ENCODE peak calls at places on chromosome 20, in four cellular contexts. One of them, this sample, is unnamed.

GRCh38 chr20:46509523-46509922 is 3.8 kb downstream of the ZNF334 start:
- DNase-seq in left lung: no peak
- DNase-seq in GM13976: no peak
- DNase-seq in pancreas: no peak
- DNase-seq in this sample: no peak

GRCh38 chr20:19952392-19952791 is 64.8 kb upstream of the NAA20 start:
- DNase-seq in left lung: no peak
- DNase-seq in GM13976: no peak
- DNase-seq in pancreas: no peak
- DNase-seq in this sample: no peak

GRCh38 chr20:24662286-24662685 is 192.9 kb downstream of the SYNDIG1 start:
- DNase-seq in left lung: no peak
- DNase-seq in GM13976: no peak
- DNase-seq in pancreas: no peak
- DNase-seq in this sample: no peak

GRCh38 chr20:63893999-63894357 is 948 bp upstream of the DNAJC5 start:
- DNase-seq in left lung: no peak
- DNase-seq in GM13976: no peak
- DNase-seq in pancreas: no peak
- DNase-seq in this sample: no peak

GRCh38 chr20:62662422-62662821 is 20.1 kb downstream of the SLCO4A1 start:
- DNase-seq in left lung: no peak
- DNase-seq in GM13976: no peak
- DNase-seq in pancreas: no peak
- DNase-seq in this sample: no peak

GRCh38 chr20:50223321-50223995 is 32.8 kb downstream of the CEBPB start:
- DNase-seq in left lung: no peak
- DNase-seq in GM13976: no peak
- DNase-seq in pancreas: peak
- DNase-seq in this sample: no peak

GRCh38 chr20:20856306-20856705 is 143.9 kb upstream of the RALGAPA2 start:
- DNase-seq in left lung: no peak
- DNase-seq in GM13976: no peak
- DNase-seq in pancreas: no peak
- DNase-seq in this sample: no peak

GRCh38 chr20:61891916-61892649 is 173.6 kb downstream of the TAF4 start:
- DNase-seq in left lung: no peak
- DNase-seq in GM13976: no peak
- DNase-seq in pancreas: no peak
- DNase-seq in this sample: no peak

GRCh38 chr20:63234693-63235398 is 859 bp upstream of the BIRC7 start:
- DNase-seq in left lung: no peak
- DNase-seq in GM13976: peak
- DNase-seq in pancreas: peak
- DNase-seq in this sample: no peak

GRCh38 chr20:60266184-60266823 is 308.1 kb downstream of the CDH26 start:
- DNase-seq in left lung: no peak
- DNase-seq in GM13976: no peak
- DNase-seq in pancreas: no peak
- DNase-seq in this sample: no peak

GRCh38 chr20:48791014-48791413 is 36.8 kb downstream of the PREX1 start:
- DNase-seq in left lung: no peak
- DNase-seq in GM13976: no peak
- DNase-seq in pancreas: peak
- DNase-seq in this sample: no peak

GRCh38 chr20:61749406-61750075 is 316.1 kb downstream of the TAF4 start:
- DNase-seq in left lung: no peak
- DNase-seq in GM13976: no peak
- DNase-seq in pancreas: no peak
- DNase-seq in this sample: no peak

GRCh38 chr20:31684153-31685003 is 38.3 kb downstream of the BCL2L1 start:
- DNase-seq in left lung: no peak
- DNase-seq in GM13976: no peak
- DNase-seq in pancreas: no peak
- DNase-seq in this sample: no peak

GRCh38 chr20:55160022-55160421 is 684.6 kb downstream of the DOK5 start:
- DNase-seq in left lung: no peak
- DNase-seq in GM13976: no peak
- DNase-seq in pancreas: no peak
- DNase-seq in this sample: no peak

GRCh38 chr20:25418779-25419178 is 11.3 kb downstream of the GINS1 start:
- DNase-seq in left lung: no peak
- DNase-seq in GM13976: no peak
- DNase-seq in pancreas: no peak
- DNase-seq in this sample: no peak

GRCh38 chr20:31260326-31260932 is 3.0 kb downstream of the DEFB115 start:
- DNase-seq in left lung: no peak
- DNase-seq in GM13976: no peak
- DNase-seq in pancreas: no peak
- DNase-seq in this sample: no peak

GRCh38 chr20:43583982-43584432 is 6.7 kb upstream of the IFT52 start:
- DNase-seq in left lung: peak
- DNase-seq in GM13976: no peak
- DNase-seq in pancreas: peak
- DNase-seq in this sample: no peak

GRCh38 chr20:58137651-58138265 is 90.7 kb downstream of the ANKRD60 start:
- DNase-seq in left lung: no peak
- DNase-seq in GM13976: no peak
- DNase-seq in pancreas: no peak
- DNase-seq in this sample: no peak

GRCh38 chr20:41398408-41398807 is 31.8 kb upstream of the EMILIN3 start:
- DNase-seq in left lung: no peak
- DNase-seq in GM13976: no peak
- DNase-seq in pancreas: no peak
- DNase-seq in this sample: no peak

GRCh38 chr20:41141153-41141815 is 3.9 kb downstream of the PLCG1 start:
- DNase-seq in left lung: peak
- DNase-seq in GM13976: no peak
- DNase-seq in pancreas: no peak
- DNase-seq in this sample: no peak

GRCh38 chr20:47392015-47392720 is 35.7 kb upstream of the ZMYND8 start:
- DNase-seq in left lung: peak
- DNase-seq in GM13976: peak
- DNase-seq in pancreas: no peak
- DNase-seq in this sample: no peak

DNA sequence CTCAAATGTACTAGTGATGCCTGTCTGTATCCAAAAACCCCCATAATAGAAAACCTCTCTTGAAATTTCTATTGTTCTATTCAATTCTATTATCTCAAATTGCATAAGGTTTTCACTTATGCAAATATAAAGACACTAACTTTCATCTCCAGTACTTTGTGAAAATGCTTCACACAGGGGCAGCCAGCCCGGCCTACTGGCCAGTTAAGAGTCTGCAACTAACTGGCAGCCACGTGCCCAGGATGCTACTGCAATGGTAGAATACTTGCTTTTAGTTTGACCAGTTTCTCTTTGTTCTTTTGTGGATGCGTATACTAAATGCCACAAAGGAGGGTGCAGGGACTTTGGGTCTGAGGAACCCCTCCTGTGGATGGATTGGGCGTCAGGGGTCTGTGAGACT is 557.9 kb upstream of the JAG1 start:
- DNase-seq in left lung: no peak
- DNase-seq in GM13976: no peak
- DNase-seq in pancreas: no peak
- DNase-seq in this sample: no peak
- TF ChIP-seq CTCF in left lung: no peak
- TF ChIP-seq CTCF in GM13976: no peak
- TF ChIP-seq CTCF in pancreas: no peak
- TF ChIP-seq CTCF in this sample: no peak

GRCh38 chr20:17505664-17506517 is 25.3 kb downstream of the BFSP1 start:
- DNase-seq in left lung: no peak
- DNase-seq in GM13976: peak
- DNase-seq in pancreas: no peak
- DNase-seq in this sample: peak

GRCh38 chr20:17504898-17505663 is 26.1 kb downstream of the BFSP1 start:
- DNase-seq in left lung: peak
- DNase-seq in GM13976: peak
- DNase-seq in pancreas: peak
- DNase-seq in this sample: peak

GRCh38 chr20:17503501-17504325 is 27.5 kb downstream of the BFSP1 start:
- DNase-seq in left lung: no peak
- DNase-seq in GM13976: no peak
- DNase-seq in pancreas: no peak
- DNase-seq in this sample: no peak

GRCh38 chr20:17502105-17502504 is 29.1 kb downstream of the BFSP1 start:
- DNase-seq in left lung: no peak
- DNase-seq in GM13976: no peak
- DNase-seq in pancreas: no peak
- DNase-seq in this sample: no peak

GRCh38 chr20:17504326-17504897 is 26.8 kb downstream of the BFSP1 start:
- DNase-seq in left lung: no peak
- DNase-seq in GM13976: peak
- DNase-seq in pancreas: no peak
- DNase-seq in this sample: peak
- TF ChIP-seq CTCF in left lung: no peak
- TF ChIP-seq CTCF in GM13976: no peak
- TF ChIP-seq CTCF in pancreas: no peak
- TF ChIP-seq CTCF in this sample: no peak

DNA sequence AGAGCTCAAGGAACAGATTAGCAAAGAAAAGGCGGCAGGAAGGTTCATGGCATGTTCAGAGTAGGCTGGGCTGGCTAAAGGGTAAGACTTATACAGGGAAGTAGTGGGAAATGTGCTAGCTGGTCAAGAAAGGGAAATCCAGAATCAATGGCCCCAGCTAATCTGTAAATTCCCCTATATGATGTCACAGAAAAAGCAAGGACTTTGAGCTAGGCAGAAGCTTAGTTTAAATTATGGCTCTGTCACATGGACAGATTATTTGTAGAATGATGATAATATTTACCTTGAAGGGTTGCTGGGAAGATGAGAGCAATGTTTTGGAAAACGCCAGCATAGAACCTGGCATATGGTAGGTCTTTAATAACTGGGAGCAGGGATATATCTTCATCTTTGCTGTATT is 19.1 kb downstream of the CEP250 start:
- DNase-seq in left lung: no peak
- DNase-seq in GM13976: no peak
- DNase-seq in pancreas: no peak
- DNase-seq in this sample: no peak
- TF ChIP-seq CTCF in left lung: no peak
- TF ChIP-seq CTCF in GM13976: no peak
- TF ChIP-seq CTCF in pancreas: no peak
- TF ChIP-seq CTCF in this sample: no peak

GRCh38 chr20:34163316-34163715 is 51.3 kb upstream of the EIF2S2 start:
- DNase-seq in left lung: no peak
- DNase-seq in GM13976: no peak
- DNase-seq in pancreas: no peak
- DNase-seq in this sample: no peak

GRCh38 chr20:34165246-34165645 is 53.2 kb upstream of the EIF2S2 start:
- DNase-seq in left lung: no peak
- DNase-seq in GM13976: no peak
- DNase-seq in pancreas: no peak
- DNase-seq in this sample: no peak

GRCh38 chr20:34164569-34164968 is 52.5 kb upstream of the EIF2S2 start:
- DNase-seq in left lung: no peak
- DNase-seq in GM13976: no peak
- DNase-seq in pancreas: no peak
- DNase-seq in this sample: no peak
- TF ChIP-seq CTCF in left lung: no peak
- TF ChIP-seq CTCF in GM13976: no peak
- TF ChIP-seq CTCF in pancreas: no peak
- TF ChIP-seq CTCF in this sample: no peak

This sample was measured in natural killer cell.